ENCODE peak calls at places on chromosomes 13 and 19, in nine cellular contexts. One of them, this sample, is unnamed.

GRCh38 chr19:3743486-3743885 is 18.0 kb downstream of the APBA3 start:
- DNase-seq in cardiac fibroblast: no peak
- DNase-seq in aorta: no peak
- DNase-seq in body of pancreas: no peak
- DNase-seq in heart left ventricle: no peak
- DNase-seq in Peyer's patch: no peak
- DNase-seq in K562: peak; percentile 68
- DNase-seq in fibroblast of lung: no peak
- DNase-seq in lower lobe of right lung: no peak
- DNase-seq in this sample: no peak

GRCh38 chr13:52787212-52787611 is 47.6 kb upstream of the CNMD start:
- DNase-seq in heart left ventricle: no peak
- DNase-seq in lower lobe of right lung: no peak
- DNase-seq in Peyer's patch: no peak
- DNase-seq in cardiac fibroblast: no peak
- DNase-seq in aorta: no peak
- DNase-seq in K562: no peak
- DNase-seq in fibroblast of lung: no peak
- DNase-seq in body of pancreas: no peak
- DNase-seq in this sample: no peak

GRCh38 chr19:49859838-49860715 is 7.3 kb downstream of the PNKP start:
- DNase-seq in heart left ventricle: no peak
- DNase-seq in body of pancreas: no peak
- DNase-seq in aorta: peak; percentile 70
- DNase-seq in K562: no peak
- DNase-seq in cardiac fibroblast: no peak
- DNase-seq in Peyer's patch: no peak
- DNase-seq in lower lobe of right lung: no peak
- DNase-seq in fibroblast of lung: no peak
- DNase-seq in this sample: no peak

GRCh38 chr13:38582133-38582532 is 104.7 kb upstream of the FREM2 start:
- DNase-seq in aorta: no peak
- DNase-seq in fibroblast of lung: peak; percentile 44
- DNase-seq in heart left ventricle: no peak
- DNase-seq in cardiac fibroblast: peak; percentile 45
- DNase-seq in K562: peak; percentile 15
- DNase-seq in lower lobe of right lung: no peak
- DNase-seq in Peyer's patch: no peak
- DNase-seq in body of pancreas: peak; percentile 8
- DNase-seq in this sample: peak; percentile 15

GRCh38 chr13:35712907-35713685 is 236.6 kb upstream of the MAB21L1 start:
- DNase-seq in Peyer's patch: no peak
- DNase-seq in fibroblast of lung: peak; percentile 43
- DNase-seq in heart left ventricle: no peak
- DNase-seq in K562: no peak
- DNase-seq in body of pancreas: no peak
- DNase-seq in lower lobe of right lung: no peak
- DNase-seq in aorta: no peak
- DNase-seq in cardiac fibroblast: no peak
- DNase-seq in this sample: no peak

GRCh38 chr19:1045247-1045603 is 5.3 kb downstream of the ABCA7 start:
- DNase-seq in cardiac fibroblast: no peak
- DNase-seq in body of pancreas: peak; percentile 50
- DNase-seq in lower lobe of right lung: no peak
- DNase-seq in aorta: no peak
- DNase-seq in heart left ventricle: no peak
- DNase-seq in Peyer's patch: peak; percentile 77
- DNase-seq in K562: peak; percentile 97
- DNase-seq in fibroblast of lung: no peak
- DNase-seq in this sample: no peak

GRCh38 chr19:5062195-5062594 is 93.3 kb downstream of the KDM4B start:
- DNase-seq in K562: no peak
- DNase-seq in fibroblast of lung: no peak
- DNase-seq in cardiac fibroblast: no peak
- DNase-seq in aorta: no peak
- DNase-seq in lower lobe of right lung: no peak
- DNase-seq in Peyer's patch: no peak
- DNase-seq in body of pancreas: no peak
- DNase-seq in heart left ventricle: no peak
- DNase-seq in this sample: no peak

GRCh38 chr19:5864725-5865486 is 5.4 kb downstream of the FUT5 start:
- DNase-seq in cardiac fibroblast: no peak
- DNase-seq in lower lobe of right lung: no peak
- DNase-seq in Peyer's patch: no peak
- DNase-seq in aorta: no peak
- DNase-seq in body of pancreas: no peak
- DNase-seq in fibroblast of lung: no peak
- DNase-seq in K562: peak; percentile 6
- DNase-seq in heart left ventricle: no peak
- DNase-seq in this sample: no peak

GRCh38 chr13:38173403-38173802 is 176.2 kb upstream of the UFM1 start:
- DNase-seq in body of pancreas: no peak
- DNase-seq in fibroblast of lung: no peak
- DNase-seq in aorta: no peak
- DNase-seq in lower lobe of right lung: no peak
- DNase-seq in heart left ventricle: no peak
- DNase-seq in cardiac fibroblast: no peak
- DNase-seq in K562: no peak
- DNase-seq in Peyer's patch: no peak
- DNase-seq in this sample: no peak

GRCh38 chr13:98521876-98522275 is 55.0 kb downstream of the STK24 start:
- DNase-seq in lower lobe of right lung: no peak
- DNase-seq in heart left ventricle: no peak
- DNase-seq in K562: no peak
- DNase-seq in Peyer's patch: no peak
- DNase-seq in fibroblast of lung: no peak
- DNase-seq in aorta: no peak
- DNase-seq in body of pancreas: no peak
- DNase-seq in cardiac fibroblast: no peak
- DNase-seq in this sample: no peak

GRCh38 chr13:82070411-82070810 is 1729.5 kb upstream of the SPRY2 start:
- DNase-seq in body of pancreas: no peak
- DNase-seq in aorta: no peak
- DNase-seq in Peyer's patch: no peak
- DNase-seq in heart left ventricle: no peak
- DNase-seq in cardiac fibroblast: no peak
- DNase-seq in fibroblast of lung: no peak
- DNase-seq in lower lobe of right lung: no peak
- DNase-seq in K562: no peak
- DNase-seq in this sample: no peak

GRCh38 chr19:24098359-24098758 is 11.4 kb downstream of the ZNF254 start:
- DNase-seq in fibroblast of lung: no peak
- DNase-seq in K562: no peak
- DNase-seq in heart left ventricle: no peak
- DNase-seq in cardiac fibroblast: no peak
- DNase-seq in aorta: no peak
- DNase-seq in lower lobe of right lung: no peak
- DNase-seq in body of pancreas: no peak
- DNase-seq in Peyer's patch: no peak
- DNase-seq in this sample: no peak

GRCh38 chr13:114059946-114060860 is 72.2 kb downstream of the RASA3 start:
- DNase-seq in heart left ventricle: no peak
- DNase-seq in fibroblast of lung: no peak
- DNase-seq in body of pancreas: no peak
- DNase-seq in Peyer's patch: no peak
- DNase-seq in aorta: no peak
- DNase-seq in lower lobe of right lung: no peak
- DNase-seq in K562: no peak
- DNase-seq in cardiac fibroblast: no peak
- DNase-seq in this sample: peak; percentile 62

GRCh38 chr19:38975861-38976271 is 324 bp upstream of the FBXO17 start:
- DNase-seq in aorta: no peak
- DNase-seq in fibroblast of lung: peak; percentile 47
- DNase-seq in Peyer's patch: no peak
- DNase-seq in lower lobe of right lung: no peak
- DNase-seq in cardiac fibroblast: peak; percentile 52
- DNase-seq in K562: no peak
- DNase-seq in body of pancreas: peak; percentile 48
- DNase-seq in heart left ventricle: no peak
- DNase-seq in this sample: no peak

GRCh38 chr13:49746111-49746510 is 46.4 kb downstream of the KPNA3 start:
- DNase-seq in heart left ventricle: no peak
- DNase-seq in aorta: no peak
- DNase-seq in K562: no peak
- DNase-seq in cardiac fibroblast: no peak
- DNase-seq in lower lobe of right lung: no peak
- DNase-seq in fibroblast of lung: no peak
- DNase-seq in Peyer's patch: no peak
- DNase-seq in body of pancreas: no peak
- DNase-seq in this sample: no peak

GRCh38 chr19:9856609-9857008 is 21.5 kb downstream of the PIN1 start:
- DNase-seq in K562: no peak
- DNase-seq in aorta: no peak
- DNase-seq in heart left ventricle: no peak
- DNase-seq in Peyer's patch: no peak
- DNase-seq in cardiac fibroblast: no peak
- DNase-seq in lower lobe of right lung: no peak
- DNase-seq in fibroblast of lung: no peak
- DNase-seq in body of pancreas: no peak
- DNase-seq in this sample: no peak
- H3K4me3 ChIP-seq in K562: no peak overlapping the region
- H3K4me3 ChIP-seq in aorta: no peak overlapping the region
- H3K4me3 ChIP-seq in heart left ventricle: no peak overlapping the region
- H3K4me3 ChIP-seq in Peyer's patch: no peak overlapping the region
- H3K4me3 ChIP-seq in cardiac fibroblast: no peak overlapping the region
- H3K4me3 ChIP-seq in lower lobe of right lung: no peak overlapping the region
- H3K4me3 ChIP-seq in fibroblast of lung: no peak overlapping the region
- H3K4me3 ChIP-seq in body of pancreas: no peak overlapping the region
- H3K4me3 ChIP-seq in this sample: no peak overlapping the region

GRCh38 chr13:40983725-40984669 is 35.1 kb downstream of the ELF1 start:
- DNase-seq in lower lobe of right lung: no peak
- DNase-seq in Peyer's patch: no peak
- DNase-seq in body of pancreas: no peak
- DNase-seq in heart left ventricle: no peak
- DNase-seq in aorta: no peak
- DNase-seq in K562: no peak
- DNase-seq in fibroblast of lung: no peak
- DNase-seq in cardiac fibroblast: no peak
- DNase-seq in this sample: no peak
- H3K4me3 ChIP-seq in lower lobe of right lung: peak overlapping the region; percentile 36
- H3K4me3 ChIP-seq in Peyer's patch: peak overlapping the region; percentile 25
- H3K4me3 ChIP-seq in body of pancreas: no peak overlapping the region
- H3K4me3 ChIP-seq in heart left ventricle: peak overlapping the region; percentile 56
- H3K4me3 ChIP-seq in aorta: no peak overlapping the region
- H3K4me3 ChIP-seq in K562: no peak overlapping the region
- H3K4me3 ChIP-seq in fibroblast of lung: no peak overlapping the region
- H3K4me3 ChIP-seq in cardiac fibroblast: no peak overlapping the region
- H3K4me3 ChIP-seq in this sample: no peak overlapping the region

GRCh38 chr13:41313117-41313516 is 2.0 kb downstream of the NAA16 start:
- DNase-seq in fibroblast of lung: no peak
- DNase-seq in lower lobe of right lung: no peak
- DNase-seq in Peyer's patch: no peak
- DNase-seq in K562: no peak
- DNase-seq in aorta: no peak
- DNase-seq in cardiac fibroblast: no peak
- DNase-seq in body of pancreas: no peak
- DNase-seq in heart left ventricle: no peak
- DNase-seq in this sample: no peak

GRCh38 chr13:41311607-41312500 is 787 bp downstream of the NAA16 start:
- DNase-seq in aorta: peak; percentile 83
- DNase-seq in Peyer's patch: peak; percentile 70
- DNase-seq in heart left ventricle: peak; percentile 55
- DNase-seq in cardiac fibroblast: peak; percentile 51
- DNase-seq in body of pancreas: peak; percentile 77
- DNase-seq in lower lobe of right lung: peak; percentile 63
- DNase-seq in K562: peak; percentile 21
- DNase-seq in fibroblast of lung: peak; percentile 52
- DNase-seq in this sample: peak; percentile 49

GRCh38 chr13:41308241-41308640 is 2.8 kb upstream of the NAA16 start:
- DNase-seq in Peyer's patch: no peak
- DNase-seq in aorta: no peak
- DNase-seq in fibroblast of lung: no peak
- DNase-seq in body of pancreas: no peak
- DNase-seq in cardiac fibroblast: no peak
- DNase-seq in heart left ventricle: no peak
- DNase-seq in lower lobe of right lung: no peak
- DNase-seq in K562: no peak
- DNase-seq in this sample: no peak

GRCh38 chr13:41313659-41314197 is 2.7 kb downstream of the NAA16 start:
- DNase-seq in aorta: no peak
- DNase-seq in cardiac fibroblast: no peak
- DNase-seq in fibroblast of lung: no peak
- DNase-seq in heart left ventricle: no peak
- DNase-seq in K562: no peak
- DNase-seq in lower lobe of right lung: no peak
- DNase-seq in body of pancreas: no peak
- DNase-seq in Peyer's patch: no peak
- DNase-seq in this sample: no peak

GRCh38 chr13:41310963-41311606 is at the start of gene NAA16:
- DNase-seq in body of pancreas: peak; percentile 90
- DNase-seq in Peyer's patch: peak; percentile 94
- DNase-seq in K562: peak; percentile 93
- DNase-seq in aorta: peak; percentile 97
- DNase-seq in fibroblast of lung: peak; percentile 91
- DNase-seq in lower lobe of right lung: peak; percentile 93
- DNase-seq in cardiac fibroblast: peak; percentile 91
- DNase-seq in heart left ventricle: peak; percentile 94
- DNase-seq in this sample: peak; percentile 94
- H3K4me3 ChIP-seq in body of pancreas: peak within 1 kb of the TSS; percentile 99
- H3K4me3 ChIP-seq in Peyer's patch: peak within 1 kb of the TSS; percentile 72
- H3K4me3 ChIP-seq in K562: peak within 1 kb of the TSS; percentile 98
- H3K4me3 ChIP-seq in aorta: peak within 1 kb of the TSS; percentile 40
- H3K4me3 ChIP-seq in fibroblast of lung: peak within 1 kb of the TSS; percentile 63
- H3K4me3 ChIP-seq in lower lobe of right lung: peak within 1 kb of the TSS; percentile 96
- H3K4me3 ChIP-seq in cardiac fibroblast: peak within 1 kb of the TSS; percentile 97
- H3K4me3 ChIP-seq in heart left ventricle: peak within 1 kb of the TSS; percentile 98
- H3K4me3 ChIP-seq in this sample: peak within 1 kb of the TSS; percentile 97

GRCh38 chr13:41590643-41591042 is 133.3 kb downstream of the RGCC start:
- DNase-seq in heart left ventricle: no peak
- DNase-seq in K562: no peak
- DNase-seq in aorta: no peak
- DNase-seq in lower lobe of right lung: no peak
- DNase-seq in Peyer's patch: no peak
- DNase-seq in cardiac fibroblast: no peak
- DNase-seq in fibroblast of lung: no peak
- DNase-seq in body of pancreas: no peak
- DNase-seq in this sample: no peak

GRCh38 chr13:41588899-41589298 is 131.5 kb downstream of the RGCC start:
- DNase-seq in body of pancreas: no peak
- DNase-seq in Peyer's patch: no peak
- DNase-seq in lower lobe of right lung: no peak
- DNase-seq in aorta: no peak
- DNase-seq in cardiac fibroblast: peak; percentile 74
- DNase-seq in K562: peak; percentile 52
- DNase-seq in heart left ventricle: no peak
- DNase-seq in fibroblast of lung: peak; percentile 94
- DNase-seq in this sample: no peak

GRCh38 chr13:41587490-41587889 is 130.1 kb downstream of the RGCC start:
- DNase-seq in aorta: no peak
- DNase-seq in heart left ventricle: no peak
- DNase-seq in K562: no peak
- DNase-seq in Peyer's patch: no peak
- DNase-seq in body of pancreas: no peak
- DNase-seq in fibroblast of lung: no peak
- DNase-seq in cardiac fibroblast: no peak
- DNase-seq in lower lobe of right lung: no peak
- DNase-seq in this sample: no peak

GRCh38 chr13:41589434-41589833 is 132.1 kb downstream of the RGCC start:
- DNase-seq in cardiac fibroblast: no peak
- DNase-seq in body of pancreas: no peak
- DNase-seq in Peyer's patch: no peak
- DNase-seq in aorta: no peak
- DNase-seq in K562: no peak
- DNase-seq in lower lobe of right lung: no peak
- DNase-seq in heart left ventricle: no peak
- DNase-seq in fibroblast of lung: no peak
- DNase-seq in this sample: no peak

GRCh38 chr13:41590122-41590521 is 132.8 kb downstream of the RGCC start:
- DNase-seq in heart left ventricle: no peak
- DNase-seq in K562: peak; percentile 10
- DNase-seq in fibroblast of lung: no peak
- DNase-seq in cardiac fibroblast: no peak
- DNase-seq in body of pancreas: no peak
- DNase-seq in Peyer's patch: no peak
- DNase-seq in lower lobe of right lung: no peak
- DNase-seq in aorta: no peak
- DNase-seq in this sample: no peak
- H3K4me3 ChIP-seq in heart left ventricle: no peak overlapping the region
- H3K4me3 ChIP-seq in K562: no peak overlapping the region
- H3K4me3 ChIP-seq in fibroblast of lung: no peak overlapping the region
- H3K4me3 ChIP-seq in cardiac fibroblast: no peak overlapping the region
- H3K4me3 ChIP-seq in body of pancreas: no peak overlapping the region
- H3K4me3 ChIP-seq in Peyer's patch: no peak overlapping the region
- H3K4me3 ChIP-seq in lower lobe of right lung: no peak overlapping the region
- H3K4me3 ChIP-seq in aorta: no peak overlapping the region
- H3K4me3 ChIP-seq in this sample: no peak overlapping the region